ENCODE peak calls at places on chromosomes 5 and 9, in six cellular contexts. K is CD4-positive, alpha-beta T cell; C is mucosa of descending colon; P is aorta; B is NT2/D1; Q is uterus. W is an unnamed sample.

GRCh38 chr9:17637229-17637628 is 58.4 kb downstream of the SH3GL2 start:
- DNase-seq in K (no peak), C (no peak), P (no peak), B (no peak), Q (no peak), W (no peak)

GRCh38 chr5:137751869-137752491 is 2.2 kb downstream of the HNRNPA0 start:
- DNase-seq in K (no peak), C (no peak), P (no peak), B (no peak), Q (peak; percentile 40), W (no peak)

GRCh38 chr5:132674671-132675506 is 1.1 kb downstream of the IL4 start:
- DNase-seq in K (no peak), C (no peak), P (peak; percentile 68), B (no peak), Q (no peak), W (no peak)

GRCh38 chr9:98992885-98993569 is 49.3 kb downstream of the COL15A1 start:
- DNase-seq in K (no peak), C (no peak), P (no peak), B (no peak), Q (no peak), W (no peak)

GRCh38 chr9:108687360-108687981 is 168.3 kb downstream of the ACTL7B start:
- DNase-seq in K (no peak), C (no peak), P (no peak), B (no peak), Q (no peak), W (no peak)

GRCh38 chr9:2043881-2044462 is 28.8 kb downstream of the SMARCA2 start:
- DNase-seq in K (no peak), C (no peak), P (no peak), B (no peak), Q (no peak), W (no peak)

GRCh38 chr5:44536650-44537260 is 147.5 kb upstream of the FGF10 start:
- DNase-seq in K (no peak), C (no peak), P (no peak), B (peak; percentile 22), Q (peak; percentile 25), W (no peak)

GRCh38 chr5:113325054-113325453 is 109.7 kb downstream of the TSSK1B start:
- DNase-seq in K (no peak), C (no peak), P (no peak), B (no peak), Q (no peak), W (no peak)

GRCh38 chr9:70390922-70391321 is 23.5 kb downstream of the KLF9 start:
- DNase-seq in K (no peak), C (no peak), P (no peak), B (no peak), Q (no peak), W (no peak)

GRCh38 chr5:178116406-178116885 is 3.1 kb downstream of the N4BP3 start:
- DNase-seq in K (peak; percentile 49), C (no peak), P (no peak), B (no peak), Q (no peak), W (peak; percentile 66)

GRCh38 chr9:123679330-123679987 is 250.5 kb downstream of the DENND1A start:
- DNase-seq in K (no peak), C (peak; percentile 52), P (no peak), B (no peak), Q (no peak), W (no peak)

GRCh38 chr9:16449331-16449730 is 421.1 kb downstream of the BNC2 start:
- DNase-seq in K (no peak), C (no peak), P (no peak), B (no peak), Q (no peak), W (no peak)

GRCh38 chr9:134003237-134003636 is 11.1 kb upstream of the VAV2 start:
- DNase-seq in K (no peak), C (no peak), P (no peak), B (no peak), Q (no peak), W (no peak)

GRCh38 chr5:84597904-84598303 is 213.2 kb upstream of the EDIL3 start:
- DNase-seq in K (no peak), C (no peak), P (no peak), B (peak; percentile 57), Q (no peak), W (no peak)

GRCh38 chr9:134049236-134049635 is 18.6 kb downstream of the BRD3 start:
- DNase-seq in K (no peak), C (no peak), P (no peak), B (no peak), Q (no peak), W (no peak)

GRCh38 chr5:92019376-92019990 is 636.4 kb upstream of the ARRDC3 start:
- DNase-seq in K (no peak), C (no peak), P (no peak), B (no peak), Q (no peak), W (no peak)

GRCh38 chr5:79856456-79857055 is 134.5 kb downstream of the MTX3 start:
- DNase-seq in K (no peak), C (no peak), P (no peak), B (no peak), Q (no peak), W (no peak)

GRCh38 chr9:23962101-23962500 is 136.1 kb upstream of the ELAVL2 start:
- DNase-seq in K (no peak), C (no peak), P (no peak), B (peak; percentile 32), Q (no peak), W (no peak)

GRCh38 chr9:132301521-132301920 is 53.3 kb downstream of the SETX start:
- DNase-seq in K (no peak), C (no peak), P (no peak), B (no peak), Q (no peak), W (no peak)

GRCh38 chr5:85670417-85670816 is 947.3 kb upstream of the COX7C start:
- DNase-seq in K (no peak), C (no peak), P (no peak), B (no peak), Q (no peak), W (no peak)

GRCh38 chr5:175862131-175863012 is 9.0 kb upstream of the CPLX2 start:
- DNase-seq in K (no peak), C (no peak), P (no peak), B (no peak), Q (no peak), W (no peak)

GRCh38 chr5:166788050-166788449 is 1503.4 kb upstream of the WWC1 start:
- DNase-seq in K (no peak), C (no peak), P (no peak), B (no peak), Q (no peak), W (no peak)

GRCh38 chr5:166784545-166785078 is 1506.8 kb upstream of the WWC1 start:
- DNase-seq in K (no peak), C (no peak), P (no peak), B (no peak), Q (no peak), W (no peak)

GRCh38 chr5:166781729-166782128 is 1509.7 kb upstream of the WWC1 start:
- DNase-seq in K (no peak), C (no peak), P (no peak), B (peak; percentile 54), Q (no peak), W (no peak)

GRCh38 chr5:166786178-166786577 is 1505.3 kb upstream of the WWC1 start:
- DNase-seq in K (no peak), C (no peak), P (no peak), B (no peak), Q (no peak), W (no peak)

DNA sequence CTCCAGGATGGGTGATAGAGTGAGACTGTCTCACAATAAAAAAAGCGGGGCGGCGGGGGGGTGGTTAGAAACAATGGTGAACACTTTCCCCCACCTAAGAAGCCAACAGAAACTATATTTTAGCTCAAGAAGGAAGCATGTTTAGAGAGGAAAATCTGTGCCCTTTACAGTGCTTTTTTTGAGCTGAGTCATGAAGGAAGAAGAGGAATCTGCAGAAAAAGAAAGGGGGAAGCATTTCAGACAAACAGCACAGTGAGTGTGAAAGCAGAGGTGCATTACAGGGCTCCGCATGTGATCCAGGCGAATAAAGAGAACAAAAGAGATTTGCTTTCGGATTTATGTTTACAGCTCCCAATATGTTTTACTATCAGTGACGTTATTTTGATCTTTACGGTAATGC is 1504.6 kb upstream of the WWC1 start:
- DNase-seq in K (no peak), C (no peak), P (no peak), B (no peak), Q (no peak), W (no peak)
- H3K9me3 ChIP-seq in K (no peaks in the 10 kb centered on the region), C (peaks cover 17% of the 10 kb centered on the region), P (no peaks in the 10 kb centered on the region), B (no peaks in the 10 kb centered on the region), Q (no peaks in the 10 kb centered on the region), W (no peaks in the 10 kb centered on the region)

GRCh38 chr5:107467137-107467932 is 203.4 kb downstream of the EFNA5 start:
- DNase-seq in K (no peak), C (peak; percentile 44), P (no peak), B (no peak), Q (no peak), W (no peak)
- H3K9me3 ChIP-seq in K (no peaks in the 10 kb centered on the region), C (no peaks in the 10 kb centered on the region), P (no peaks in the 10 kb centered on the region), B (no peaks in the 10 kb centered on the region), Q (no peaks in the 10 kb centered on the region), W (no peaks in the 10 kb centered on the region)

GRCh38 chr9:71876829-71877228 is 34.2 kb downstream of the ABHD17B start:
- DNase-seq in K (no peak), C (no peak), P (no peak), B (no peak), Q (no peak), W (no peak)
- H3K9me3 ChIP-seq in K (peaks cover 24% of the 10 kb centered on the region), C (peaks cover 18% of the 10 kb centered on the region), P (peaks cover 1% of the 10 kb centered on the region), B (peaks cover 22% of the 10 kb centered on the region), Q (no peaks in the 10 kb centered on the region), W (peaks cover 9% of the 10 kb centered on the region)

GRCh38 chr5:2387224-2388004 is 364.1 kb downstream of the IRX2 start:
- DNase-seq in K (no peak), C (no peak), P (no peak), B (no peak), Q (no peak), W (no peak)
- H3K9me3 ChIP-seq in K (no peaks in the 10 kb centered on the region), C (no peaks in the 10 kb centered on the region), P (no peaks in the 10 kb centered on the region), B (no peaks in the 10 kb centered on the region), Q (no peaks in the 10 kb centered on the region), W (no peaks in the 10 kb centered on the region)

GRCh38 chr5:149100331-149100730 is 37.5 kb upstream of the SH3TC2 start:
- DNase-seq in K (no peak), C (no peak), P (no peak), B (no peak), Q (no peak), W (no peak)

GRCh38 chr5:149094996-149095395 is 32.1 kb upstream of the SH3TC2 start:
- DNase-seq in K (no peak), C (no peak), P (no peak), B (no peak), Q (no peak), W (no peak)

GRCh38 chr5:149099920-149100319 is 37.1 kb upstream of the SH3TC2 start:
- DNase-seq in K (no peak), C (no peak), P (no peak), B (no peak), Q (no peak), W (no peak)
- H3K9me3 ChIP-seq in K (peaks cover 24% of the 10 kb centered on the region), C (peaks cover 30% of the 10 kb centered on the region), P (peaks cover 4% of the 10 kb centered on the region), B (peaks cover 6% of the 10 kb centered on the region), Q (no peaks in the 10 kb centered on the region), W (no peaks in the 10 kb centered on the region)

DNA sequence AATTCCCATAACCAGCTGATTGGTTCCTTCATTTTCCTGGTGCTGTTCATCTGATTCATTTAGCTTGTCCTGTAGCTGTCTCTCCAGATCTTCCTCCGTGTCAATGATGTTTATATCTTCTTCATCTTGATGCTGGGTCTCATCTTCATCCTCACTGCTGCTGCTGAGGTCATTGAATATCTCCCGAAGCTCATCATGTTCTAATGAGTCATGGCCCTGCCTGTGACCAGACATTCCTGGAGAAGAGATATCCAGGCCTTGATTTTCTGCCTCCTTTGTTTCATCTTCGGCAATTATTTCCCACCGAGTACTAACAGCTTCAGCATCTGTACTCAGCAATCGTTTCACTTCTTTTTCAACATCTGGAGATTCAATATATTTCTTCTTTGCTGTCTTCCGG is 1.4 kb downstream of the TAF7 start:
- DNase-seq in K (no peak), C (no peak), P (no peak), B (no peak), Q (no peak), W (no peak)
- H3K9me3 ChIP-seq in K (peaks cover 74% of the 10 kb centered on the region), C (peaks cover 73% of the 10 kb centered on the region), P (peaks cover 8% of the 10 kb centered on the region), B (peaks cover 26% of the 10 kb centered on the region), Q (peaks cover 14% of the 10 kb centered on the region), W (peaks cover 30% of the 10 kb centered on the region)

W was measured in T-helper 17 cell.